ENCODE peak calls at places on chromosomes 2 and 18, in eight cellular contexts. L, H, N, Z, S, T, J and Q are unnamed samples.

GRCh38 chr2:217978536-217979150 is 24.2 kb downstream of the TNS1 start:
- DNase-seq in Z (peak; percentile 80), N (no peak), L (no peak), S (no peak), J (no peak), H (peak; percentile 45), T (no peak), Q (no peak)

GRCh38 chr2:220279372-220279771 is 651.9 kb downstream of the SLC4A3 start:
- DNase-seq in N (peak; percentile 29), J (no peak), L (no peak), S (peak; percentile 54), H (peak; percentile 96), T (no peak), Z (no peak), Q (peak; percentile 54)

GRCh38 chr2:85744771-85745601 is 8.8 kb upstream of the ATOH8 start:
- DNase-seq in S (peak; percentile 89), N (no peak), L (no peak), T (peak; percentile 87), J (no peak), H (peak; percentile 70), Z (no peak), Q (peak; percentile 94)

GRCh38 chr2:60230037-60230436 is 323.4 kb downstream of the BCL11A start:
- DNase-seq in T (no peak), N (no peak), L (no peak), J (peak; percentile 73), Z (no peak), S (no peak), H (no peak), Q (no peak)

GRCh38 chr2:106770986-106771385 is 115.0 kb downstream of the ST6GAL2 start:
- DNase-seq in T (no peak), J (no peak), Z (no peak), N (no peak), H (no peak), S (no peak), L (no peak), Q (no peak)

GRCh38 chr2:223404616-223405015 is 197.5 kb downstream of the SCG2 start:
- DNase-seq in J (no peak), S (no peak), L (no peak), T (no peak), Z (no peak), N (no peak), H (no peak), Q (no peak)

GRCh38 chr2:62034715-62035114 is 129.2 kb downstream of the COMMD1 start:
- DNase-seq in S (no peak), T (no peak), J (no peak), Z (no peak), H (peak; percentile 2), L (no peak), N (no peak), Q (no peak)

GRCh38 chr2:120722603-120723421 is 12.9 kb upstream of the GLI2 start:
- DNase-seq in L (no peak), J (no peak), Z (no peak), T (no peak), N (no peak), S (peak; percentile 84), H (peak; percentile 91), Q (peak; percentile 73)

GRCh38 chr18:70288171-70288850 is 534 bp upstream of the SOCS6 start:
- DNase-seq in Z (peak; percentile 83), N (no peak), J (no peak), H (peak; percentile 48), L (peak; percentile 34), T (peak; percentile 71), S (peak; percentile 36), Q (peak; percentile 35)

GRCh38 chr2:237059155-237059875 is 26.4 kb upstream of the COPS8 start:
- DNase-seq in N (no peak), Z (no peak), L (no peak), J (peak; percentile 89), T (no peak), S (no peak), H (no peak), Q (no peak)

GRCh38 chr2:164257794-164258193 is 363.5 kb downstream of the GRB14 start:
- DNase-seq in T (no peak), N (no peak), S (no peak), J (peak; percentile 51), H (peak; percentile 47), Z (no peak), L (no peak), Q (peak; percentile 1)

GRCh38 chr2:151299940-151300539 is 10.6 kb upstream of the NMI start:
- DNase-seq in L (no peak), J (no peak), S (no peak), Z (no peak), T (no peak), H (peak; percentile 16), N (no peak), Q (no peak)

GRCh38 chr2:120243875-120244553 is 8.6 kb upstream of the RALB start:
- DNase-seq in S (no peak), L (no peak), N (no peak), J (no peak), H (no peak), T (no peak), Z (no peak), Q (no peak)

GRCh38 chr2:227310756-227311110 is 14.3 kb upstream of the MFF start:
- DNase-seq in L (no peak), Z (no peak), S (no peak), N (peak; percentile 28), J (no peak), T (no peak), H (peak; percentile 52), Q (no peak)

GRCh38 chr2:212227755-212228154 is 310.8 kb downstream of the ERBB4 start:
- DNase-seq in S (peak; percentile 25), N (peak; percentile 52), J (no peak), H (peak; percentile 79), Z (no peak), T (no peak), L (no peak), Q (peak; percentile 87)

GRCh38 chr2:238097988-238098853 is 1.9 kb upstream of the ESPNL start:
- DNase-seq in Z (peak; percentile 85), H (peak; percentile 23), L (peak; percentile 50), S (peak; percentile 78), T (peak; percentile 66), N (peak; percentile 90), J (peak; percentile 72), Q (peak; percentile 73)

GRCh38 chr2:165609672-165610071 is 140.2 kb downstream of the CSRNP3 start:
- DNase-seq in S (no peak), J (no peak), T (no peak), N (no peak), H (no peak), L (no peak), Z (no peak), Q (no peak)

GRCh38 chr2:149331023-149331400 is 625 bp downstream of the LYPD6 start:
- DNase-seq in J (no peak), Z (no peak), L (no peak), N (no peak), H (no peak), T (peak; percentile 53), S (no peak), Q (no peak)

GRCh38 chr18:10089881-10090280 is 176.1 kb downstream of the VAPA start:
- DNase-seq in J (no peak), L (no peak), N (no peak), S (no peak), H (no peak), T (no peak), Z (no peak), Q (no peak)

GRCh38 chr2:238277695-238278094 is 10.7 kb downstream of the PER2 start:
- DNase-seq in Z (peak; percentile 62), H (no peak), T (peak; percentile 46), L (no peak), N (no peak), S (no peak), J (no peak), Q (no peak)

GRCh38 chr18:3603460-3604259 is 153.7 kb downstream of the TGIF1 start:
- DNase-seq in J (no peak), S (peak; percentile 98), H (peak; percentile 97), N (peak; percentile 94), L (peak; percentile 68), Z (no peak), T (no peak), Q (peak; percentile 97)

GRCh38 chr18:34128436-34128835 is 96.3 kb downstream of the NOL4 start:
- DNase-seq in J (no peak), H (peak; percentile 70), S (no peak), T (no peak), L (no peak), Z (no peak), N (no peak), Q (no peak)

DNA sequence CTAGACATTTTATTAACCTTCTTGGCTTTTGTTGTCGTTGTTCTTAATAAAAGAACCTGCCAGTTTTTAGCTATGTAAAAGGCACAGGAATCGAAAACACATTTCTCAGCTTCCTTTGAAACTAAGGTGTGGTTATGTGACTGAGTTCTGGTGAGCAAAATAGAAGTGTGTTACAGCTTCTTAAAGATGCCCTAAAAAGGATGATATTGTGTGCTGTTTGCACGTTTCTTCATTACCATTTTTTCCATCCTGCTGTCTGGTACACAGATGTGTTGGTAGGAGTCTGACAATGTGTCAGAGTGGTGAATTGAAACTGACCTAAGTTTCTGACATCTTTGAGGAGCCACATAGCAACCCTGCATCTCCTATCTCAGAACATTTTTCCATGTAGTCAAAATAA is 380.6 kb downstream of the SUCLG1 start:
- DNase-seq in H (no peak), N (no peak), L (no peak), T (no peak), Z (no peak), S (no peak), J (peak; percentile 67), Q (no peak)
- H3K4me3 ChIP-seq in H (no peak overlapping the region), N (no peak overlapping the region), L (no peak overlapping the region), T (no peak overlapping the region), Z (no peak overlapping the region), S (no peak overlapping the region), J (no peak overlapping the region), Q (no peak overlapping the region)

DNA sequence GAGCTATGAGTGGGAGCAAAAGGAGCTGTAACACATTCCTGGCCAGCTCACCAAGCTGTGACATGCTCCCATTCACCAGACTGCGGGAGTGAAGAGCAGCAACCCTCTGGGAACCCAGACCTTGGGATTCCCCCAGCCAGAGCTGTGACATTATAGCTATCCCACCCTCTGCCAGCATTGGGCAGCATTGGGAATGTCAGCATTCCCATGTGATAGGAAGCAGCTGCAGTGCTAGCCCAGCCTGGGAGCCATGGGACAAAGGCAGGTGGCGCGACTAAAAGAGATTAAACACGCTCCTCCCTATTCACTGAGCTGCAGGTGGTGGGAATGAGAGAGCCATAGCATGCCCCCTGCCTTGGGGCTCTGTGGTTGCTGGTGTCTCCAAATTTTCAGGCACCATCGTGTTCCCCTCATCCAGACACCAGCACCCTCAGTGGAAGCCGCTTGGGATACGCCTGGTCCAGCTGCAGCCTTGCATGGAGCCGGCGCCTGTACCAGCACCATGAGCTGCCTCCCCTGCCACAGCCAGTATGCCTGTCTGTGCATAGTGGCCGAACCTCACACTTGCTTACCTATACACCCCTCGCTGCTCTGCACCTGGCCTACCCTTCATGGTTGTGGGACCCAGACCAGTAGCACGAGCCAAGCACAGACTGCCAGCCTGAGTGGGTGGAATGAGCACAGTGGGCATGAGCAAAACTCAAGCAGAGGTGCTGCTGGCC is 695.6 kb upstream of the GCFC2 start:
- DNase-seq in S (no peak), T (no peak), Z (no peak), H (no peak), J (no peak), L (no peak), N (no peak), Q (no peak)
- H3K4me3 ChIP-seq in S (no peak overlapping the region), T (no peak overlapping the region), Z (no peak overlapping the region), H (no peak overlapping the region), J (no peak overlapping the region), L (no peak overlapping the region), N (no peak overlapping the region), Q (no peak overlapping the region)

GRCh38 chr2:152335016-152335850 is at the start of gene FMNL2:
- DNase-seq in H (peak; percentile 76), L (peak; percentile 91), S (peak; percentile 76), J (peak; percentile 83), Z (peak; percentile 94), N (peak; percentile 59), T (peak; percentile 93), Q (peak; percentile 75)
- H3K4me3 ChIP-seq in H (peak within 1 kb of the TSS; percentile 78), L (peak within 1 kb of the TSS; percentile 92), S (peak within 1 kb of the TSS; percentile 83), J (peak within 1 kb of the TSS; percentile 83), Z (peak within 1 kb of the TSS; percentile 98), N (peak within 1 kb of the TSS; percentile 63), T (peak within 1 kb of the TSS; percentile 97), Q (peak within 1 kb of the TSS; percentile 99)

GRCh38 chr18:22324191-22325131 is 93.3 kb downstream of the CTAGE1 start:
- DNase-seq in H (peak; percentile 56), S (peak; percentile 62), J (no peak), T (peak; percentile 62), N (no peak), L (no peak), Z (peak; percentile 88), Q (peak; percentile 66)
- H3K4me3 ChIP-seq in H (peak overlapping the region; percentile 14), S (peak overlapping the region; percentile 30), J (no peak overlapping the region), T (peak overlapping the region; percentile 39), N (no peak overlapping the region), L (no peak overlapping the region), Z (peak overlapping the region; percentile 26), Q (peak overlapping the region; percentile 34)